ENCODE peak calls at places on chromosomes 5 and 9, in four cellular contexts. N is K562, W is GM23338, M is H1. R is an unnamed sample.

GRCh38 chr9:33794560-33794959 is 801 bp upstream of the PRSS3 start:
- DNase-seq in N (no peak), W (no peak), M (no peak), R (no peak)

GRCh38 chr5:68196876-68197275 is 18.7 kb upstream of the PIK3R1 start:
- DNase-seq in N (no peak), W (no peak), M (no peak), R (no peak)

GRCh38 chr9:414595-414994 is 199.9 kb downstream of the DOCK8 start:
- DNase-seq in N (no peak), W (no peak), M (no peak), R (no peak)

GRCh38 chr5:140351609-140352334 is 5.4 kb upstream of the HBEGF start:
- DNase-seq in N (peak), W (peak), M (peak), R (peak)

GRCh38 chr9:69086312-69086711 is 50.8 kb downstream of the FXN start:
- DNase-seq in N (no peak), W (peak), M (no peak), R (no peak)

GRCh38 chr9:122236681-122237080 is 7.9 kb upstream of the LHX6 start:
- DNase-seq in N (no peak), W (no peak), M (no peak), R (no peak)

GRCh38 chr9:113602126-113603119 is 138.9 kb downstream of the RGS3 start:
- DNase-seq in N (peak), W (peak), M (peak), R (peak)

GRCh38 chr9:114718801-114719221 is 36.8 kb upstream of the TEX48 start:
- DNase-seq in N (no peak), W (peak), M (no peak), R (no peak)

GRCh38 chr9:138096192-138096845 is 218.7 kb downstream of the CACNA1B start:
- DNase-seq in N (no peak), W (no peak), M (no peak), R (peak)

GRCh38 chr5:125113328-125113727 is 366.9 kb upstream of the ZNF608 start:
- DNase-seq in N (no peak), W (no peak), M (no peak), R (no peak)

GRCh38 chr9:100573655-100574260 is 4.1 kb upstream of the CAVIN4 start:
- DNase-seq in N (no peak), W (no peak), M (no peak), R (no peak)

DNA sequence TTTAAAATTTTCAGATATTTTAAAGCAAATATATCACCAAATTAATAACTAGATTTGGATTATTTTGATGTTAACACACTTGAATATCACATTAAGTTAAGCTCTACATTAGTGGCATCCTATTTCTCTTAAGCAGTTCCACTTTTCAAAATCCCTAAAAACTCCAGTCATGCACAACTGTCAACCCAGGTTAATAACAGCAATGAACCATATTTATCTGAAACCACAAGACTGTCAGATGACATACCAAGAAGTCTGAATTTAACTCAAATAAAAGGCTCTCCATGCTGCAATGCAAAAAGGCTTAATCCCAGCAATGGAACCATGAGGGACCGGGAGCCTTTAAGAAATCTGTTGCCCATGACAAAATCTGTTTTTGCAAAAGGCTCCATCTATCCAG is 27.5 kb downstream of the FNIP1 start:
- DNase-seq in N (no peak), W (no peak), M (no peak), R (no peak)
- TF ChIP-seq CREB1 in N (no peak), W (no peak), M (no peak), R (no peak)

GRCh38 chr9:107684224-107684623 is 194.7 kb upstream of the KLF4 start:
- DNase-seq in N (no peak), W (no peak), M (no peak), R (no peak)

GRCh38 chr9:107683566-107683965 is 194.0 kb upstream of the KLF4 start:
- DNase-seq in N (no peak), W (no peak), M (no peak), R (no peak)

GRCh38 chr9:107685399-107685798 is 195.8 kb upstream of the KLF4 start:
- DNase-seq in N (no peak), W (no peak), M (no peak), R (no peak)

GRCh38 chr9:107688728-107689127 is 199.2 kb upstream of the KLF4 start:
- DNase-seq in N (no peak), W (no peak), M (no peak), R (no peak)

GRCh38 chr9:107685901-107686300 is 196.3 kb upstream of the KLF4 start:
- DNase-seq in N (no peak), W (no peak), M (no peak), R (no peak)
- TF ChIP-seq CREB1 in N (no peak), W (no peak), M (no peak), R (no peak)

DNA sequence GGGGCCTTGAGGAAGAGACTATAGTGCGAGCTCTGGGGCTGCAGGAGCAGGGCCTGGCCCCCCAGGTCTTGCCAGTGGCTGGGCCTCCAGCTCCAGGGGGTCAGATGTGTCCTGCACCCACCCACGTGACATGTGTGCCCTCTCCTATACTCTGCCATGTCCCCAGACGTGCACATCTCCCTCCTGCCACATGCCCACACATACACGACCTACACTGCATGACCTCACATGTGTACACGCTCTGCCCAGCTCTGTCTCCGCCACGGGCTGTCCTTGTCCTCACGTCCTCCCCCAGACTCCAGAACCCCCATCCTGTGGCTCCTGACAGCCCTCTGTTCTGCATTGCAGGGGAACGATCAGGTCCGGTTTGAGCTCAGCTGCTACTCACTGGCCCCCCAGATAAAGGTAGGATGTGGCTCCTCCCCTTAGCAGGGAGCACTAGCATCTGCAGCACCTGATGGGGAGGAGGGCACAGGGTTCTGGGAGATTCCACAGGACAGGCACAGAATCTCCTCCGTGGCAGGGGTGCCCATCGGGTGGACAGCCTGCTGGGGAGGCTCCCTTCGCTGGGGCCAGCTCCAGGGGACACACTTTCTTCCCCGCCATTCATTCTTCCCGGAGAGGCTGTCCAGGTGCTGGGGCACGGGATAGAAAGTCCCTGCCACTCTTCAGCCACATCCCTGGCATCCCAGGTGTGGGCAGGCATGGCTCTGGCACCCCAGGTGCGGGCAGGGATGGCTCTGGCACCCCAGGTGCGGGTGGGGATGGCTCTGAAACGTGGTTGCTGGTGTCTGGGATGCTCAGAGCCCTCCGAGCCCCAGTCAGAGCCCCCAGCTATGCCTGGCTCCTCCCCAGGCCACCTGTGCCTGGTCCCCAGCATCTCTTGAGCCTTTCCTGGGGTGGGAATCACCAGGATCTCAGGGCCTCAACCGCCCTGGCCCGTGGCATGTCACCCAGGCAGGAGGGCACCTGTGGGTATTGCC is 19.3 kb downstream of the ASS1 start:
- DNase-seq in N (no peak), W (no peak), M (no peak), R (no peak)
- TF ChIP-seq CREB1 in N (no peak), W (no peak), M (no peak), R (no peak)

GRCh38 chr5:28408186-28408585 is 1369.8 kb upstream of the CDH9 start:
- DNase-seq in N (no peak), W (no peak), M (no peak), R (no peak)

GRCh38 chr5:28402590-28403301 is 1364.4 kb upstream of the CDH9 start:
- DNase-seq in N (no peak), W (no peak), M (no peak), R (no peak)

GRCh38 chr5:28404363-28405071 is 1366.1 kb upstream of the CDH9 start:
- DNase-seq in N (no peak), W (no peak), M (no peak), R (no peak)

GRCh38 chr5:28400076-28400475 is 1361.7 kb upstream of the CDH9 start:
- DNase-seq in N (no peak), W (no peak), M (no peak), R (no peak)

DNA sequence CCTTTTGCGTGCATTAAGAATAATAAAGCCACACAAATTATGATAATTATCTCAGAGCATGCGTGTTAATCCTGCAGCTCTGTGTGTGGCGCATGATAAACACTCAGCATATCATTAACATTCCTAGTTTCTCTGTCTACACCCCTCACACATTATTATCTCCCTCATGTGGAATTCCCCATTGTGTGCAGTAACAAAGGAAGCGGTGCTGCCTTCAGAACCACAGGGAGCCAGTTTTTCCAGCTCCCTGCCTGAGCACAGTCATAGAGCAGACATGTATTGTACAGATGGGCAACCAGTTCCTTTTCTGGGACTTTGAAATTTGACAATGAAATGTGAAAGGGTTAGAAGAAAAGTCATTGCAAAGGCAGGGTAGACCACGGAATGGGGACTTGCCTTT is 1365.5 kb upstream of the CDH9 start:
- DNase-seq in N (no peak), W (peak), M (no peak), R (no peak)
- TF ChIP-seq CREB1 in N (no peak), W (no peak), M (no peak), R (no peak)

DNA sequence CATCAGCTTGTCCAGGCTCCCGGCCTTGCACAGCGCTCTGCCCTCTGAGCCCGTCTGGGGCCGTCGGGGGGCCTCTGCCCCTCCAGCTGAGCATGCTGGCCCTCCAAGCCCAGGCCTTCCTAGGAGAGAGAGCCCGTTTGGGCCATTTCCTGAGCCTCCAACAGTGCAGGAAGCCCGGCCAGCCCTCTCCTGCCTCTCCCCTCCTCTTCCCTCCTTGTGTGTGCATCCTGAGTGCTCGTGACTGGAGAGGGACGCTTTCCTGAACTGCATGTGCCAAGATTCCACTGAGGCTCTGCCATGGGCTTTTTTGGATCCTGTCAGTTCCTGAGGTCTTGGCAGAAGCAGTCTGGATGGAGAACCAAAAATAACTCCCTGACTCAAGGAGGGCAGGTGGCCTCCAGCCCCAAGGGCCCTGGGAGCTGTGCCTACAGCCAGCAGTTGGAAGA is 15.6 kb downstream of the OLFM1 start:
- DNase-seq in N (no peak), W (no peak), M (no peak), R (no peak)
- TF ChIP-seq CREB1 in N (no peak), W (no peak), M (no peak), R (no peak)

GRCh38 chr5:55817030-55817429 is 34.1 kb upstream of the IL31RA start:
- DNase-seq in N (no peak), W (no peak), M (no peak), R (no peak)

GRCh38 chr5:55816342-55816741 is 34.8 kb upstream of the IL31RA start:
- DNase-seq in N (no peak), W (no peak), M (no peak), R (no peak)

GRCh38 chr5:55823151-55823796 is 27.9 kb upstream of the IL31RA start:
- DNase-seq in N (no peak), W (no peak), M (no peak), R (no peak)

GRCh38 chr5:55821731-55822512 is 29.2 kb upstream of the IL31RA start:
- DNase-seq in N (peak), W (peak), M (peak), R (peak)

GRCh38 chr5:55820488-55820887 is 30.7 kb upstream of the IL31RA start:
- DNase-seq in N (no peak), W (no peak), M (no peak), R (no peak)
- TF ChIP-seq CREB1 in N (no peak), W (no peak), M (no peak), R (no peak)

DNA sequence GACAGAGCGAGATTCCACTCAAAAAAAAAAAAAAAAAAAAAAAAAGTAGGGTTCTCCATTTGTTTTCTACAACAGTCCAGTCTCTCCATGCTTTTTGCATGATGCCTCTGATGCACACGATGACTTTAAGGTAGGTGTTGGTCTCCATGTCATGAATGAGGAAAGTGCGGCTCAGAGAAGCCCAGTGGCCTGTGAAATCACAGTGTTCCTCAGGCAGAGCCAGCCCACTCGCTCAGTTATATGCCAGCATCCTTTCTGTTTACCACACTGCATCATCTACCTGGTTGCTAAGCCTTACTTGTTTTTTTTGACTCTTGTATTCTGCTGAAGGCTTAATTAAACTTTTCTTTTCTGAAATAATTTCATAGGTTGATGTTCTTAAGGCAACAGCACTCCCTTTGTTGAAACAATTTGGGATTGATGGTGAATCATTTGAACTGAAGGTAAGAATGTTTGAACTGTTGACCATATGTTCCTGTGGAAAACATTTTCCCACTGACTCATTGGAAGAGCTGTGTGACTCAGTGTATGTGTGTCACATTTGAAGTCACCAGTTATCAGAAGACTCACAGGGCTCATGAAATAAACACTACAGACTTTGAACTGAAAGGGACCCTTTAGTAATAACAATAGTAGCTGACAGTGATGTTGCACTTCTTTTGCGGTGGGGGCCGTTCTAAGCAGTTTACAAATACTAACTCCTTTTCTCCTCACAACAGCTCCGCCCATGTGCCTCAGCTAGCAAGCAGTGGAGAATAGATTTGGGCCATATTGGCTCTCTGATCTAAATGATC is 40.2 kb downstream of the RCL1 start:
- DNase-seq in N (no peak), W (no peak), M (no peak), R (no peak)
- TF ChIP-seq CREB1 in N (no peak), W (no peak), M (no peak), R (no peak)

GRCh38 chr5:79934681-79935080 is 56.4 kb downstream of the MTX3 start:
- DNase-seq in N (no peak), W (no peak), M (no peak), R (no peak)

GRCh38 chr5:79936644-79937216 is 54.3 kb downstream of the MTX3 start:
- DNase-seq in N (no peak), W (no peak), M (no peak), R (no peak)

GRCh38 chr5:79932510-79933504 is 58.3 kb downstream of the MTX3 start:
- DNase-seq in N (no peak), W (no peak), M (no peak), R (no peak)

GRCh38 chr5:79938468-79938867 is 52.6 kb downstream of the MTX3 start:
- DNase-seq in N (no peak), W (no peak), M (no peak), R (no peak)

DNA sequence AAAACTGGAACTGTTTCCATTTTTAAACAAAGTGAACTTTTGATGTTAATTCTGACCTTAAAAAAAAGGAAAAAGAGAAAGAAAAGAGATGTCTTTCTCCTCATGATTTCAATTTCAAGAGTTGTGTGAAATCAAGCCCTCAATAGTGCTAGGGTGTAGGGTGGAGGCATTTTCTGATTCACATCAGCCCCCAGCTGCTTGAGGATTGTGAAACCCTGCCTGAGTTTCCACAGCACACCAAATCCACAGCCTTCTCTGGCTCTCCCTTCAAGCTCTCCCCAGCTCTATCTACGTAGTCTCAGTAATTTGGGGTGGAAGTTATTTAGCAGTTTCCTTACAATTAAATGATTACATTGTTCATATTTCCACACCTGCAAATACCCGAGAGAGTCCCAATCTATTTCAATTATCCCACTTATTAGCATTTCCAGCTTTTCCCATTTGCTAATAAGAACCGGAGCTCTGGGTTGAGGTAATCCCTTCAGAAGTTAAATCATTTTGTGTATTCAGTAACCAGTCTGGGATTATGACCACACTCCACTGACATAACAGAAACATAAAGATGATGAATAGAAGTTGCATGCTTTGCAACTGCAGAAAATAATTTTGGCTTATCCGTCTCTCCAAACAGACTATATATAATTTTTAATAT is 54.9 kb downstream of the MTX3 start:
- DNase-seq in N (no peak), W (no peak), M (no peak), R (no peak)
- TF ChIP-seq CREB1 in N (no peak), W (no peak), M (no peak), R (no peak)